ENCODE peak calls at places on chromosomes 4 and X, in eight cellular contexts. F is HCT116, Z is GM23338, G is Panc1, O is GM12878, K is SK-N-SH, I is K562, W is HepG2. S is an unnamed sample.

GRCh38 chrX:12758291-12758690 is 32.9 kb upstream of the PRPS2 start:
- DNase-seq in K (no peak), G (no peak), O (no peak), Z (no peak), F (no peak), I (no peak), W (no peak), S (no peak)

GRCh38 chr4:52198356-52198755 is 147.3 kb downstream of the SPATA18 start:
- DNase-seq in K (no peak), Z (no peak), G (no peak), W (no peak), F (no peak), I (no peak), O (no peak), S (no peak)

GRCh38 chr4:20044502-20044911 is 207.2 kb upstream of the SLIT2 start:
- DNase-seq in G (no peak), I (no peak), Z (no peak), K (no peak), W (no peak), O (no peak), F (no peak), S (no peak)

GRCh38 chr4:89134775-89135319 is 23.5 kb downstream of the TIGD2 start:
- DNase-seq in I (no peak), K (no peak), W (no peak), Z (no peak), G (no peak), F (no peak), O (no peak), S (no peak)

GRCh38 chrX:2252331-2253065 is 248.3 kb downstream of the DHRSX start:
- DNase-seq in G (no peak), K (no peak), Z (no peak), I (no peak), W (no peak), O (no peak), F (no peak), S (no peak)

GRCh38 chr4:185165605-185166063 is 22.6 kb downstream of the SLC25A4 start:
- DNase-seq in F (no peak), I (no peak), W (no peak), G (no peak), Z (no peak), K (no peak), O (peak), S (peak)

GRCh38 chrX:74500067-74500466 is 78.8 kb downstream of the SLC16A2 start:
- DNase-seq in W (no peak), O (no peak), Z (no peak), G (no peak), I (no peak), K (no peak), F (no peak), S (no peak)

GRCh38 chr4:165991325-165992180 is 118.5 kb downstream of the TLL1 start:
- DNase-seq in Z (no peak), I (no peak), O (no peak), W (no peak), K (no peak), G (no peak), F (no peak), S (no peak)

GRCh38 chrX:152908486-152908885 is 10.6 kb downstream of the ZNF185 start:
- DNase-seq in F (no peak), K (no peak), O (no peak), G (no peak), W (no peak), Z (no peak), I (no peak), S (no peak)

GRCh38 chr4:7557447-7557846 is 122.7 kb upstream of the PSAPL1 start:
- DNase-seq in F (no peak), I (no peak), Z (no peak), O (no peak), W (peak), G (peak), K (no peak), S (no peak)

GRCh38 chr4:148312996-148313490 is 129.2 kb downstream of the NR3C2 start:
- DNase-seq in F (no peak), I (no peak), K (no peak), W (no peak), Z (no peak), G (no peak), O (no peak), S (no peak)

GRCh38 chr4:56460085-56460484 is 7.3 kb upstream of the SRP72 start:
- DNase-seq in I (no peak), Z (no peak), W (no peak), O (no peak), F (no peak), K (no peak), G (no peak), S (no peak)

GRCh38 chr4:56078866-56079265 is 130.1 kb downstream of the CEP135 start:
- DNase-seq in O (no peak), K (no peak), Z (no peak), F (no peak), I (no peak), G (no peak), W (no peak), S (no peak)

GRCh38 chr4:54337007-54337406 is 107.9 kb downstream of the PDGFRA start:
- DNase-seq in K (no peak), F (no peak), I (no peak), W (no peak), Z (no peak), O (no peak), G (no peak), S (no peak)

GRCh38 chr4:93063325-93063724 is 759.6 kb downstream of the GRID2 start:
- DNase-seq in O (no peak), K (no peak), W (no peak), G (no peak), Z (no peak), I (no peak), F (no peak), S (no peak)

GRCh38 chr4:185566972-185567749 is 31.9 kb upstream of the PDLIM3 start:
- DNase-seq in G (no peak), O (no peak), F (no peak), K (no peak), I (no peak), W (peak), Z (no peak), S (no peak)

GRCh38 chr4:168995537-168996295 is 14.3 kb downstream of the CBR4 start:
- DNase-seq in I (no peak), G (no peak), O (no peak), K (no peak), W (no peak), Z (no peak), F (no peak), S (no peak)

GRCh38 chrX:120015145-120016067 is 62.1 kb downstream of the RHOXF2B start:
- DNase-seq in I (no peak), O (no peak), Z (peak), W (no peak), G (no peak), F (no peak), K (no peak), S (peak)

GRCh38 chr4:176376032-176376614 is 56.4 kb downstream of the SPCS3 start:
- DNase-seq in W (no peak), G (no peak), Z (peak), F (peak), K (peak), O (no peak), I (peak), S (no peak)

GRCh38 chrX:56803849-56804681 is 75.0 kb downstream of the NBDY start:
- DNase-seq in F (no peak), G (no peak), Z (no peak), W (no peak), O (no peak), K (no peak), I (no peak), S (no peak)

GRCh38 chr4:138938371-138938699 is 77.2 kb upstream of the NOCT start:
- DNase-seq in K (peak), I (peak), G (peak), O (no peak), F (peak), W (peak), Z (peak), S (peak)

GRCh38 chr4:6461301-6462165 is 10.9 kb downstream of the PPP2R2C start:
- DNase-seq in K (no peak), O (no peak), G (no peak), F (no peak), I (no peak), Z (peak), W (no peak), S (no peak)

GRCh38 chr4:180449395-180449956 is 1793.7 kb upstream of the TENM3 start:
- DNase-seq in W (peak), G (no peak), K (peak), O (no peak), F (peak), Z (peak), I (no peak), S (no peak)

GRCh38 chrX:72120798-72121197 is 10.9 kb downstream of the RTL5 start:
- DNase-seq in K (peak), I (no peak), W (no peak), G (no peak), O (no peak), F (no peak), Z (no peak), S (no peak)

GRCh38 chrX:31603411-31604120 is 531.7 kb upstream of the FTHL17 start:
- DNase-seq in W (no peak), K (no peak), O (no peak), G (no peak), F (no peak), Z (no peak), I (no peak), S (no peak)

GRCh38 chr4:185143596-185143969 is 517 bp downstream of the SLC25A4 start:
- DNase-seq in F (no peak), O (no peak), G (no peak), I (peak), Z (no peak), W (peak), K (peak), S (no peak)

GRCh38 chr4:148166132-148166531 is 276.1 kb downstream of the NR3C2 start:
- DNase-seq in G (no peak), W (no peak), O (no peak), K (no peak), F (no peak), I (no peak), Z (no peak), S (no peak)

GRCh38 chrX:155966876-155967275 is 30.6 kb upstream of the IL9R start:
- DNase-seq in K (peak), I (peak), O (peak), G (no peak), W (peak), F (peak), Z (peak), S (peak)

GRCh38 chr4:170391066-170391754 is 301.5 kb upstream of the AADAT start:
- DNase-seq in F (no peak), W (no peak), I (no peak), K (no peak), O (no peak), G (no peak), Z (no peak), S (no peak)

GRCh38 chr4:168647976-168648375 is 151.1 kb downstream of the PALLD start:
- DNase-seq in O (no peak), F (no peak), K (no peak), Z (no peak), W (no peak), I (no peak), G (no peak), S (no peak)

GRCh38 chr4:1377606-1378261 is 28.5 kb downstream of the NKX1-1 start:
- DNase-seq in F (no peak), I (no peak), G (no peak), O (no peak), K (no peak), W (no peak), Z (no peak), S (no peak)

GRCh38 chr4:47031011-47031678 is at the start of gene GABRB1:
- DNase-seq in W (no peak), I (no peak), K (peak), O (no peak), Z (peak), F (no peak), G (peak), S (no peak)

GRCh38 chrX:39642071-39642470 is 455.7 kb downstream of the BCOR start:
- DNase-seq in F (no peak), Z (no peak), G (no peak), K (no peak), W (peak), I (no peak), O (no peak), S (no peak)

GRCh38 chr4:147877308-147877771 is 145.5 kb downstream of the ARHGAP10 start:
- DNase-seq in I (no peak), W (no peak), O (no peak), F (no peak), K (peak), G (no peak), Z (no peak), S (no peak)

GRCh38 chr4:114015444-114015899 is 36.0 kb upstream of the ARSJ start:
- DNase-seq in F (peak), W (no peak), O (no peak), K (peak), Z (no peak), G (peak), I (no peak), S (no peak)

GRCh38 chrX:133847595-133847994 is 137.8 kb downstream of the GPC3 start:
- DNase-seq in I (no peak), F (no peak), K (no peak), Z (no peak), G (no peak), W (no peak), O (no peak), S (no peak)

DNA sequence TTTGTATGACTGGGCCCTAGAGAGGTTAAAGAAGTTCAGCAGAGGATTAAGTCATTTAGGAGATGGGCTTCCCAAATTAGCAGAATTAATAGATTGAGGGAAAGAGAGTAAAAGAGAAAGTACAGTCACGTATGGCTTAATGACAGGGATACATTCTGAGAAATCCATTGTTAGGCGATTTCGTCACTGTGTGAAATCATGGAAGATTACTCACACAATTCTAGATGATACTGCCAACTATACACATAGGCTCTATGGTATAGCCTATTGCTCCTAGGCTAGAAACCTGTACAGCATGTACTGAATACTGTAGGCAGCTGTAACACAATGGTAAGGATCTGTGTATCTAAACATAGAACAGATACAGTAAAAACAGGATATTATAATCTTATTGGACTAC is 180.6 kb downstream of the RNF150 start:
- DNase-seq in I (no peak), G (no peak), O (no peak), Z (no peak), K (no peak), W (no peak), F (no peak), S (no peak)
- TF ChIP-seq POLR2AphosphoS5 in I (no peak), G (no peak), O (no peak), Z (no peak), K (no peak), W (no peak), F (no peak), S (no peak)

GRCh38 chrX:10230222-10230621 is 73.4 kb downstream of the CLCN4 start:
- DNase-seq in W (no peak), G (no peak), O (no peak), F (no peak), Z (no peak), I (no peak), K (no peak), S (no peak)
- H3K4me3 ChIP-seq in W (no peak), G (no peak), O (no peak), F (no peak), Z (no peak), I (no peak), K (no peak), S (no peak)

GRCh38 chr4:159460408-159460807 is 357.5 kb downstream of the RAPGEF2 start:
- DNase-seq in K (no peak), W (no peak), O (no peak), Z (no peak), G (no peak), F (no peak), I (no peak), S (no peak)
- TF ChIP-seq REST in K (no peak), W (no peak), O (no peak), Z (no peak), G (no peak), F (no peak), I (no peak), S (no peak)

GRCh38 chr4:112296949-112297483 is at the start of gene ALPK1:
- DNase-seq in F (peak), G (no peak), W (peak), Z (no peak), O (no peak), K (peak), I (peak), S (peak)
- TF ChIP-seq POLR2AphosphoS5 in F (peak), G (no peak), W (no peak), Z (no peak), O (peak), K (peak), I (no peak), S (no peak)